ENCODE peak calls at places on chromosome 6, in eight cellular contexts. E is gastrocnemius medialis, V is pancreas, X is GM23338, W is tibial nerve, D is AG09309, S is ovary, P is fibroblast of mammary gland. Y is an unnamed sample.

GRCh38 chr6:167893416-167893815 is 66.7 kb downstream of the AFDN start:
- DNase-seq in P (peak; percentile 65), S (no peak), D (no peak), X (peak; percentile 28), E (no peak), V (no peak), W (no peak), Y (peak; percentile 42)

GRCh38 chr6:113481441-113481840 is 375.7 kb upstream of the MARCKS start:
- DNase-seq in W (no peak), V (no peak), D (no peak), E (no peak), S (no peak), X (no peak), P (peak; percentile 38), Y (peak; percentile 55)

GRCh38 chr6:95017922-95018321 is 559.4 kb upstream of the MANEA start:
- DNase-seq in V (no peak), X (peak; percentile 3), W (no peak), S (no peak), E (no peak), D (no peak), P (no peak), Y (no peak)

GRCh38 chr6:158468666-158469065 is 91.2 kb upstream of the TMEM181 start:
- DNase-seq in P (peak; percentile 40), S (no peak), V (no peak), D (no peak), W (no peak), E (no peak), X (peak; percentile 32), Y (no peak)

GRCh38 chr6:101806241-101806640 is 412.7 kb downstream of the GRIK2 start:
- DNase-seq in W (no peak), V (no peak), E (no peak), X (no peak), D (peak; percentile 27), P (peak; percentile 63), S (no peak), Y (peak; percentile 21)

GRCh38 chr6:163193326-163193725 is 221.2 kb upstream of the QKI start:
- DNase-seq in D (no peak), X (no peak), W (no peak), S (no peak), E (no peak), P (no peak), V (no peak), Y (no peak)

GRCh38 chr6:64299176-64299575 is 663.6 kb downstream of the PHF3 start:
- DNase-seq in W (no peak), P (no peak), V (no peak), D (no peak), E (no peak), X (no peak), S (no peak), Y (no peak)

GRCh38 chr6:5471044-5471443 is 209.7 kb downstream of the FARS2 start:
- DNase-seq in V (peak; percentile 25), W (peak; percentile 40), S (no peak), D (peak; percentile 24), E (no peak), X (peak; percentile 83), P (peak; percentile 64), Y (peak; percentile 83)

GRCh38 chr6:64146094-64146493 is 510.5 kb downstream of the PHF3 start:
- DNase-seq in E (no peak), P (no peak), W (no peak), S (no peak), D (no peak), X (no peak), V (no peak), Y (no peak)

DNA sequence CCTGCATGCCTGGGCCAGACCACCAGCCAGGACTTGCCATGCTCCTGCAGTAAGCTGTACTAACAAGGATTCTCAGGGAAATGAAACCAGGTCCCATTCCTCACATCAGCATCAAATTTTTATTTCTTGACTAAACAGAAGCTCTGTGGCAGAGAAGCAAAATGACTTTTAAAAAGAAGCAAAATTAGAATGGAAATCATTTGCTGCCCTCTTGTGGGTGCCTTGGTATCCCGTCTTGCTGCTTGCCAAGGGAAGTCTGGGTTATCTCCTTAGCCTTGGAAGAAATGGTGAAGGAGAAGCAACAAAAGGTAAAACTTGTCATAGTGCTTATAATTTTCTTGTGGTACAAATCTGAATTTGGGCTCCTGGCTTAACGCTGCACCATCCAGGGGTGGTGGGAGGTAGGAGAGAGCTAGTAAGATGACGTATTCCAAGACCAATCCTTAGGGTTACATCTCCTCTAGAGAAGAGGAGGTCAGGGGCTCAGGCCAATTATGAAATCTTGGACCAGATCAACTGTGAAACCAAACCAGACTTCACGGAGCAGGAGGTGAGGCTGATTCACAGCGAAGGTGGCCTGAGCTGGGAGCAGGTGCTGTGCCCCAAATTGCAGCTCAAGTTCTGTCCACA is 107.5 kb downstream of the FAXC start:
- DNase-seq in S (no peak), P (peak; percentile 33), V (no peak), X (peak; percentile 74), E (no peak), W (no peak), D (no peak), Y (peak; percentile 12)
- TF ChIP-seq CTCF in S (no peak), P (peak; percentile 45), V (no peak), X (peak; percentile 82), E (peak; percentile 28), W (no peak), D (peak; percentile 40), Y (peak; percentile 19)

DNA sequence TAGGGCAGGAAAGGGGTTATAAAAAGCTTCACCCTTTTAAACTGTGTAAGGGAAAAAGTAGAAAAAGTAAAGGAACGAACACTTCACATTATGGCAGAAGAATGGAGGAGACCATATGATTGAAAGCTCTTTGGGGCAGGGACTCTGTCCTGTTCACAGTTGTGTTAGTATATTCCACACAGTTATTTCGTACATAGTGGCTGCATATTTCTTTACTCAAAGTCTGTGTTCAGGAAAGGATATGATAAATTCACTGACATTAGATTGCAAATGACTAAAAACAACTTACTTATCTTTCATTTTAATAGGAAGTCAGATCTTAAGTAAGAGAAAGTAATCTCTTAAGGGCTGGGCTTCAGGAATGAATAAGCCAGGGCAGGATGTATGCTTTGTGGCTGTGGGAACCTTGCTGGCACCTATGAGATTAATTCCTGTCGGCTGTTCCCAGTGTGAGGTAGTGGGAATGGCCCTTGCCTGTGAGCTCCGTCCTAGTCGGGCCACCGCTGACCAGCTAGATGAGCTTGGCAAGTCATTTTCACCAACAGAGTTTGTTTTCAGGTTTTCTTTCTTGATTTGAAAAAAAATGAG is 11.2 kb downstream of the PPP1R14C start:
- DNase-seq in P (no peak), X (no peak), S (no peak), D (no peak), W (no peak), E (no peak), V (no peak), Y (no peak)
- H3K4me3 ChIP-seq in P (no peak overlapping the region), X (no peak overlapping the region), S (no peak overlapping the region), D (no peak overlapping the region), W (no peak overlapping the region), E (no peak overlapping the region), V (no peak overlapping the region), Y (no peak overlapping the region)

GRCh38 chr6:52909531-52909930 is at the start of gene GSTA3:
- DNase-seq in V (peak; percentile 42), W (no peak), S (no peak), P (no peak), E (no peak), D (no peak), X (no peak), Y (no peak)

GRCh38 chr6:52910091-52910490 is 593 bp upstream of the GSTA3 start:
- DNase-seq in D (no peak), X (no peak), S (no peak), V (no peak), P (no peak), E (no peak), W (no peak), Y (no peak)

GRCh38 chr6:52909131-52909530 is 367 bp downstream of the GSTA3 start:
- DNase-seq in X (no peak), V (no peak), S (no peak), D (no peak), W (no peak), E (no peak), P (peak; percentile 24), Y (no peak)

GRCh38 chr6:52900536-52900935 is 9.0 kb downstream of the GSTA3 start:
- DNase-seq in D (no peak), E (no peak), P (no peak), X (no peak), W (no peak), V (no peak), S (no peak), Y (no peak)

GRCh38 chr6:52904562-52905279 is 4.8 kb downstream of the GSTA3 start:
- DNase-seq in S (no peak), W (no peak), P (peak; percentile 22), V (no peak), D (no peak), X (peak; percentile 73), E (no peak), Y (peak; percentile 22)
- TF ChIP-seq CTCF in S (no peak), W (no peak), P (peak; percentile 46), V (no peak), D (peak; percentile 36), X (peak; percentile 75), E (no peak), Y (peak; percentile 13)

GRCh38 chr6:139847322-139847797 is 472.9 kb upstream of the CITED2 start:
- DNase-seq in V (no peak), P (no peak), D (no peak), S (no peak), W (no peak), E (no peak), X (no peak), Y (no peak)

GRCh38 chr6:139850512-139850911 is 476.1 kb upstream of the CITED2 start:
- DNase-seq in V (no peak), D (no peak), P (no peak), E (no peak), S (no peak), X (no peak), W (no peak), Y (no peak)

GRCh38 chr6:139841794-139842215 is 467.4 kb upstream of the CITED2 start:
- DNase-seq in S (no peak), P (no peak), X (no peak), E (no peak), W (no peak), V (no peak), D (no peak), Y (no peak)

GRCh38 chr6:139844907-139845306 is 470.5 kb upstream of the CITED2 start:
- DNase-seq in V (no peak), W (no peak), S (no peak), E (no peak), P (no peak), D (no peak), X (no peak), Y (no peak)

DNA sequence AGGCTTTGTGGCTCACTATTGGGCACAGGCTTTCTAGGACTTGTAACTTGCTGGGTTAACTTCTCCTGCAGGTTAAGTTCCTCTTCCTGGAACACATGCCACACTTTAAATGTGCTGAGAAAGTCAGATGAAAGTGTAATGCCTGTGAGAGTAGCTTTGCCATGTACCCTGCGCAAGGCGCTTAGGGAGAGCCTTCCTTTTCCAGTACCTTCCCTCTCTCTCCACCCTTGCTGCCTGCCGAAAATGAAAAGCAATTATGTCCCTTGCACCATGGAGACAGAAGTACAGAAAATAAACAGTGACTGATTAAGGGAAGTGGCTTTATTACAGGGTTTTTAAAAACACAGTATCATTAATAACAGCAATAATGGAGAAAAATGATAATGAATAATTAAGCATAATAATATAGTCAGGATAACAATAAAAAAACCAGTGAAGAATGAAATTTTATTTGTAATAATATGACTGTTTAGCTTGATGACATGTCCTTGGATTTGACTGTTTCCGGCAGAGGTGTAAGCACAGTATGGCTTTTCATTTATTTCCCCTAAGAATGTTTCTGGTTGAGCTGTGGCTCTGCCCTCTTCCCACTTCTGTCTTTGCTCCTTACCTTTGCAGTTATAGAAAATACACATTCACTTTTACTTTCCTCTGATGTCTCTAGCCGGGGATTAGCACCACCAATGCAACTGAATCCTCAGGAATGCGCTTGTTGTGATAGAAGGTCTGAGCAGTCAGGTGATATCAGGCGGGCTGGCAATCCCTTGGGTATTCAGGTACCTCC is 472.3 kb upstream of the CITED2 start:
- DNase-seq in D (no peak), S (no peak), V (no peak), P (no peak), E (no peak), X (peak; percentile 59), W (no peak), Y (no peak)
- H3K4me3 ChIP-seq in D (no peak overlapping the region), S (no peak overlapping the region), V (no peak overlapping the region), P (no peak overlapping the region), E (no peak overlapping the region), X (no peak overlapping the region), W (no peak overlapping the region), Y (no peak overlapping the region)